ENCODE peak calls at places on chromosome 2, in four cellular contexts. H is brain microvascular endothelial cell, Q is body of pancreas, S is nephron progenitor cell. I is an unnamed sample.

GRCh38 chr2:74146929-74147728 is 583 bp downstream of the BOLA3 start:
- DNase-seq in H (peak), Q (no peak), S (no peak), I (no peak)

GRCh38 chr2:160869411-160869810 is 290.8 kb upstream of the TANK start:
- DNase-seq in H (peak), Q (no peak), S (no peak), I (no peak)

GRCh38 chr2:33212151-33212550 is 264.3 kb upstream of the RASGRP3 start:
- DNase-seq in H (peak), Q (no peak), S (no peak), I (no peak)

GRCh38 chr2:24787532-24787931 is 5.7 kb downstream of the PTRHD1 start:
- DNase-seq in H (no peak), Q (no peak), S (no peak), I (no peak)

GRCh38 chr2:138536302-138536701 is 34.7 kb downstream of the SPOPL start:
- DNase-seq in H (no peak), Q (no peak), S (no peak), I (no peak)

GRCh38 chr2:172038604-172039003 is 38.9 kb downstream of the METAP1D start:
- DNase-seq in H (no peak), Q (no peak), S (no peak), I (no peak)

GRCh38 chr2:8576525-8577157 is 105.2 kb upstream of the ID2 start:
- DNase-seq in H (no peak), Q (no peak), S (no peak), I (no peak)

GRCh38 chr2:18719978-18720775 is 130.8 kb upstream of the NT5C1B start:
- DNase-seq in H (peak), Q (no peak), S (no peak), I (no peak)

GRCh38 chr2:218125095-218125494 is 733 bp upstream of the CXCR2 start:
- DNase-seq in H (no peak), Q (no peak), S (no peak), I (no peak)

GRCh38 chr2:157596992-157597681 is 31.5 kb downstream of the ACVR1C start:
- DNase-seq in H (peak), Q (peak), S (peak), I (peak)

GRCh38 chr2:147777408-147777807 is 67.4 kb upstream of the ACVR2A start:
- DNase-seq in H (no peak), Q (no peak), S (no peak), I (no peak)

DNA sequence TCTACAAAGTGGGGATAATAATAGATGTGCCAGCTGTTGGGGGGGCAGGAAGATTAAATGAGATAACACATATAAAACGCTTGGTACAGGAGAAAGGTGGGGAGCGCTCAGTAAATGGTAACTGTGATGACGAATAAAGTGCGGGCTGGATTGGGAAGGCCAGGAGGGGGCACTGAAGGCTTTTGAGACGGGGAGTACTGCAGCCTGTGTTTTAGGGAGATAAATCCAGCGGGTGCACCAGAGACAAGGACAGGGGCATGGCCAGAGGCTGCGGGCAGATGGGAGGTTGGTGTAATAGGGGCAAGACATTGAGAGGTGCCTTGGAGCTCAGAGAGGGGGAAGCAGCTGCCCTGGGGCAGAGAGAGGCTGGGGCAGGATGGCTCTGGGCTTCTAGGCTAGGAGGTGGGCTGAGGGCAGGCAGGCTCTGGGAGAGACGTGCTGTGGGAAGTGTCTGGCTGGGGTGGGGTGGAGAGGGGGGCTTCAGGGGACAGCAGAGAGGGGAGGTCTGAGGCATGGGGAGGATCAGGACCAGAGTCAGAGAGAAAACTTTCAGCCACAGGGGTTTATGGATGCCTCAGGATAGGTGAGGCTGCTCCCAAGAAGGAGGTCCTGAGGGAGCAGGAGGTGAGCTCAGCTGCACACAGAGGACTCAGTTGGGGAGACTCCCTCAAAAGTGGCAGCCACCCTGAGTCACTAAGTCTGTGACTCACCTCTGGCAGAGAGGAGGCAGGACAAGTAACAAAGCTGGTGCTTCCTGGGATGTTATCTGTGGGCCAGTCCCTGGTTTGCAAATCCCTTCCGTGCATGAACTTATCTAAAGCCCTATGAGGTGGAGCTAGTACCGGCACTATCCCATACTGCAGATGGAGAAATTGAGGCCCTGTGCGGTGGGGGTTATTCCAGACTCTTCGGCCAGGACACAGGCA is 18.9 kb downstream of the TEX44 start:
- DNase-seq in H (no peak), Q (peak), S (no peak), I (peak)
- TF ChIP-seq CTCF in H (peak), Q (no peak), S (no peak), I (no peak)

DNA sequence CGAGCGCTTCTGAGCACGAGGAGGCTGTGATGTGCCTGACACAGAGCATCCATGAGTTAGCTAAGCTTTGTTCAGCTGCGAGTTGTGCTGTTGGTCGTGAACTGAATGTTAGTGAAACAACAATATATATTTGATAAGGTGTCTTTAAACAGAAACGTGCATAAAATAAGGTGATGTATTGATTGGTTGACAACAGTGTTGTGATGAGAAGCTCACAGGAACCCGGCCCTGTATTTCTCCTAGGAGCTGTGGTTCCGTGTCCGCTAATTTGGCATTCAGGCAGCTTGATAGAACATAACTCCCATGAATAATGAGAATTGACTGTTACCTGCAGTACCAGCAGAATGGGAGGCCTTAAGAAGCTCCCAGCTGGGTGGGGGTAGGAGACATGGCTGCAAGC is 146.4 kb upstream of the MYCN start:
- DNase-seq in H (no peak), Q (no peak), S (no peak), I (no peak)
- TF ChIP-seq CTCF in H (no peak), Q (no peak), S (no peak), I (no peak)

GRCh38 chr2:134771313-134771801 is 52.6 kb upstream of the TMEM163 start:
- DNase-seq in H (no peak), Q (no peak), S (no peak), I (no peak)
- TF ChIP-seq CTCF in H (peak), Q (no peak), S (no peak), I (no peak)

GRCh38 chr2:228658998-228659397 is 477.5 kb upstream of the SPHKAP start:
- DNase-seq in H (peak), Q (no peak), S (no peak), I (no peak)
- TF ChIP-seq CTCF in H (no peak), Q (no peak), S (no peak), I (no peak)

GRCh38 chr2:201915446-201915845 is 109.1 kb downstream of the CDK15 start:
- DNase-seq in H (no peak), Q (no peak), S (no peak), I (no peak)
- TF ChIP-seq CTCF in H (no peak), Q (peak), S (no peak), I (no peak)

DNA sequence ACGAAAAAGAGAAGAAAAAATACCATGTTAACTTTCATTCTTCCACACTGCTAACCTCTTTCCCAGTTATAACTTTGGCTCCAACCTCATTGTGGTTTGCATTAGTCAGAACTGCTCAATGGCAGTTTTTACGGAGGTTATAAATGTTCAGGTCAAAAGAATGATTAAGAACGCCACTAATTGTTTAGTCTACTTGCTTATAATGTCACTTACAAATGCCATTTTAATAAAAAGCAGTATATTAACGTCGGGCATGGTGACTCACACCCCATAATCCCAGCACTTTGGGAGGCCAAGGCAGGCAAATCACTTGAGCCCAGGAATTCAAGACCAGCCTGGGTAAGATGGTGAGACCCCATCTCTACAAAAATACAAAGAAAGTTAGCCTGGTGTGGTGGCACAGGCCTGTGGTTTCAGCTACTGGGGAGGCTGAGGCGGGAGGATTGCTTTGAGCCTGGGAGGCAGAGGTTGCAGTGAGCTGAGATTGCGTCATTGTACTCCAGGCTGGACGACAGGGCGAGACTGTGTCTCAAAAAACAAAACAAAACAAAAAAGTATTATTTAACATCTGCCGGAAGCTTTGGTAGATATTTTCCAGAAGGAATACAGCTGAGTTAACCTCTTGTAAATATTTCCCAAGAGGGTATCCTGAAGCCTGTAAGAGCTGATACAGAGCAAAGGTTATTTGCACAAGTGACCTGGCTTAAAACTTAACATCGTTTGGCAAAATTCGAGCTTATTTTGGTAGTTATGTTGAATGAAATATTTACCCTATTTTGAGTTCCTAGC is 5.1 kb downstream of the AGPS start:
- DNase-seq in H (peak), Q (no peak), S (no peak), I (peak)
- TF ChIP-seq CTCF in H (no peak), Q (no peak), S (no peak), I (no peak)

GRCh38 chr2:54560146-54560881 is 104.2 kb downstream of the SPTBN1 start:
- DNase-seq in H (no peak), Q (no peak), S (peak), I (no peak)
- TF ChIP-seq CTCF in H (no peak), Q (no peak), S (no peak), I (no peak)

GRCh38 chr2:198961555-198961954 is 496.2 kb downstream of the SATB2 start:
- DNase-seq in H (no peak), Q (no peak), S (no peak), I (no peak)
- TF ChIP-seq CTCF in H (no peak), Q (peak), S (peak), I (no peak)

GRCh38 chr2:222903234-222904220 is 42.7 kb downstream of the ACSL3 start:
- DNase-seq in H (peak), Q (peak), S (peak), I (peak)

GRCh38 chr2:222899413-222900181 is 38.8 kb downstream of the ACSL3 start:
- DNase-seq in H (no peak), Q (no peak), S (no peak), I (no peak)

GRCh38 chr2:222902660-222903059 is 41.8 kb downstream of the ACSL3 start:
- DNase-seq in H (no peak), Q (no peak), S (no peak), I (no peak)

GRCh38 chr2:222897898-222898297 is 37.1 kb downstream of the ACSL3 start:
- DNase-seq in H (no peak), Q (no peak), S (no peak), I (no peak)

GRCh38 chr2:222900354-222900753 is 39.5 kb downstream of the ACSL3 start:
- DNase-seq in H (no peak), Q (no peak), S (no peak), I (no peak)
- TF ChIP-seq CTCF in H (no peak), Q (no peak), S (no peak), I (no peak)